ENCODE peak calls at places on chromosomes 13 and 19, in seven cellular contexts. One of them, this sample, is unnamed.
A peak's percentile ranks its signal among the peaks of the same experiment; 100 is the strongest.

GRCh38 chr19:1624458-1624857 is 19.2 kb upstream of the UQCR11 start:
- DNase-seq in epithelial cell of esophagus: peak; percentile 58
- DNase-seq in central memory CD4-positive, alpha-beta T cell: peak; percentile 25
- DNase-seq in amniotic stem cell: no peak
- DNase-seq in dorsolateral prefrontal cortex: no peak
- DNase-seq in activated T-helper 2 cell treated with anti-CD3 and anti-CD28 coated beads, Interferon-gamma antibody, Interleukin-2, Interleukin-4, amounts not matched to agents 10 μg/mL and 5 μg/mL and 100 μg/mL, durations not matched to agents 14 hours and 24 hours and 36 hours: peak; percentile 28
- DNase-seq in H9: peak; percentile 86
- DNase-seq in this sample: no peak

GRCh38 chr19:2960120-2960519 is 15.3 kb upstream of the ZNF77 start:
- DNase-seq in epithelial cell of esophagus: no peak
- DNase-seq in central memory CD4-positive, alpha-beta T cell: no peak
- DNase-seq in amniotic stem cell: no peak
- DNase-seq in dorsolateral prefrontal cortex: no peak
- DNase-seq in activated T-helper 2 cell treated with anti-CD3 and anti-CD28 coated beads, Interferon-gamma antibody, Interleukin-2, Interleukin-4, amounts not matched to agents 10 μg/mL and 5 μg/mL and 100 μg/mL, durations not matched to agents 14 hours and 24 hours and 36 hours: no peak
- DNase-seq in H9: no peak
- DNase-seq in this sample: no peak

GRCh38 chr19:34808566-34808965 is 35.6 kb upstream of the ZNF599 start:
- DNase-seq in epithelial cell of esophagus: peak; percentile 83
- DNase-seq in central memory CD4-positive, alpha-beta T cell: no peak
- DNase-seq in amniotic stem cell: peak; percentile 4
- DNase-seq in dorsolateral prefrontal cortex: no peak
- DNase-seq in activated T-helper 2 cell treated with anti-CD3 and anti-CD28 coated beads, Interferon-gamma antibody, Interleukin-2, Interleukin-4, amounts not matched to agents 10 μg/mL and 5 μg/mL and 100 μg/mL, durations not matched to agents 14 hours and 24 hours and 36 hours: no peak
- DNase-seq in H9: no peak
- DNase-seq in this sample: no peak

GRCh38 chr13:50654341-50654740 is 189.2 kb downstream of the DLEU7 start:
- DNase-seq in epithelial cell of esophagus: peak; percentile 62
- DNase-seq in central memory CD4-positive, alpha-beta T cell: no peak
- DNase-seq in amniotic stem cell: no peak
- DNase-seq in dorsolateral prefrontal cortex: no peak
- DNase-seq in activated T-helper 2 cell treated with anti-CD3 and anti-CD28 coated beads, Interferon-gamma antibody, Interleukin-2, Interleukin-4, amounts not matched to agents 10 μg/mL and 5 μg/mL and 100 μg/mL, durations not matched to agents 14 hours and 24 hours and 36 hours: no peak
- DNase-seq in H9: no peak
- DNase-seq in this sample: no peak

GRCh38 chr19:1690570-1691307 is 38.3 kb upstream of the TCF3 start:
- DNase-seq in epithelial cell of esophagus: peak; percentile 16
- DNase-seq in central memory CD4-positive, alpha-beta T cell: peak; percentile 38
- DNase-seq in amniotic stem cell: no peak
- DNase-seq in dorsolateral prefrontal cortex: no peak
- DNase-seq in activated T-helper 2 cell treated with anti-CD3 and anti-CD28 coated beads, Interferon-gamma antibody, Interleukin-2, Interleukin-4, amounts not matched to agents 10 μg/mL and 5 μg/mL and 100 μg/mL, durations not matched to agents 14 hours and 24 hours and 36 hours: peak; percentile 61
- DNase-seq in H9: peak; percentile 87
- DNase-seq in this sample: no peak

GRCh38 chr19:35248310-35249145 is at the start of gene LSR:
- DNase-seq in epithelial cell of esophagus: peak; percentile 96
- DNase-seq in central memory CD4-positive, alpha-beta T cell: peak; percentile 77
- DNase-seq in amniotic stem cell: no peak
- DNase-seq in dorsolateral prefrontal cortex: no peak
- DNase-seq in activated T-helper 2 cell treated with anti-CD3 and anti-CD28 coated beads, Interferon-gamma antibody, Interleukin-2, Interleukin-4, amounts not matched to agents 10 μg/mL and 5 μg/mL and 100 μg/mL, durations not matched to agents 14 hours and 24 hours and 36 hours: no peak
- DNase-seq in H9: peak; percentile 95
- DNase-seq in this sample: peak; percentile 96

GRCh38 chr13:76637651-76638111 is 248.5 kb downstream of the KCTD12 start:
- DNase-seq in epithelial cell of esophagus: no peak
- DNase-seq in central memory CD4-positive, alpha-beta T cell: no peak
- DNase-seq in amniotic stem cell: no peak
- DNase-seq in dorsolateral prefrontal cortex: no peak
- DNase-seq in activated T-helper 2 cell treated with anti-CD3 and anti-CD28 coated beads, Interferon-gamma antibody, Interleukin-2, Interleukin-4, amounts not matched to agents 10 μg/mL and 5 μg/mL and 100 μg/mL, durations not matched to agents 14 hours and 24 hours and 36 hours: no peak
- DNase-seq in H9: no peak
- DNase-seq in this sample: no peak

GRCh38 chr19:2055871-2056809 is 5.1 kb upstream of the MKNK2 start:
- DNase-seq in epithelial cell of esophagus: peak; percentile 51
- DNase-seq in central memory CD4-positive, alpha-beta T cell: no peak
- DNase-seq in amniotic stem cell: no peak
- DNase-seq in dorsolateral prefrontal cortex: no peak
- DNase-seq in activated T-helper 2 cell treated with anti-CD3 and anti-CD28 coated beads, Interferon-gamma antibody, Interleukin-2, Interleukin-4, amounts not matched to agents 10 μg/mL and 5 μg/mL and 100 μg/mL, durations not matched to agents 14 hours and 24 hours and 36 hours: no peak
- DNase-seq in H9: no peak
- DNase-seq in this sample: peak; percentile 80

GRCh38 chr19:35585844-35586243 is at the start of gene PMIS2:
- DNase-seq in epithelial cell of esophagus: no peak
- DNase-seq in central memory CD4-positive, alpha-beta T cell: no peak
- DNase-seq in amniotic stem cell: no peak
- DNase-seq in dorsolateral prefrontal cortex: no peak
- DNase-seq in activated T-helper 2 cell treated with anti-CD3 and anti-CD28 coated beads, Interferon-gamma antibody, Interleukin-2, Interleukin-4, amounts not matched to agents 10 μg/mL and 5 μg/mL and 100 μg/mL, durations not matched to agents 14 hours and 24 hours and 36 hours: no peak
- DNase-seq in H9: peak; percentile 65
- DNase-seq in this sample: no peak

GRCh38 chr13:28532226-28533048 is 37.5 kb upstream of the FLT1 start:
- DNase-seq in epithelial cell of esophagus: no peak
- DNase-seq in central memory CD4-positive, alpha-beta T cell: no peak
- DNase-seq in amniotic stem cell: no peak
- DNase-seq in dorsolateral prefrontal cortex: no peak
- DNase-seq in activated T-helper 2 cell treated with anti-CD3 and anti-CD28 coated beads, Interferon-gamma antibody, Interleukin-2, Interleukin-4, amounts not matched to agents 10 μg/mL and 5 μg/mL and 100 μg/mL, durations not matched to agents 14 hours and 24 hours and 36 hours: no peak
- DNase-seq in H9: peak; percentile 57
- DNase-seq in this sample: no peak

GRCh38 chr19:29013325-29013724 is 199.6 kb downstream of the UQCRFS1 start:
- DNase-seq in epithelial cell of esophagus: no peak
- DNase-seq in central memory CD4-positive, alpha-beta T cell: no peak
- DNase-seq in amniotic stem cell: no peak
- DNase-seq in dorsolateral prefrontal cortex: no peak
- DNase-seq in activated T-helper 2 cell treated with anti-CD3 and anti-CD28 coated beads, Interferon-gamma antibody, Interleukin-2, Interleukin-4, amounts not matched to agents 10 μg/mL and 5 μg/mL and 100 μg/mL, durations not matched to agents 14 hours and 24 hours and 36 hours: no peak
- DNase-seq in H9: peak; percentile 63
- DNase-seq in this sample: no peak

GRCh38 chr19:45994456-45994988 is 745 bp upstream of the CCDC61 start:
- DNase-seq in epithelial cell of esophagus: peak; percentile 49
- DNase-seq in central memory CD4-positive, alpha-beta T cell: no peak
- DNase-seq in amniotic stem cell: no peak
- DNase-seq in dorsolateral prefrontal cortex: no peak
- DNase-seq in activated T-helper 2 cell treated with anti-CD3 and anti-CD28 coated beads, Interferon-gamma antibody, Interleukin-2, Interleukin-4, amounts not matched to agents 10 μg/mL and 5 μg/mL and 100 μg/mL, durations not matched to agents 14 hours and 24 hours and 36 hours: no peak
- DNase-seq in H9: no peak
- DNase-seq in this sample: no peak

GRCh38 chr13:98083507-98083906 is 59.4 kb upstream of the FARP1 start:
- DNase-seq in epithelial cell of esophagus: peak; percentile 56
- DNase-seq in central memory CD4-positive, alpha-beta T cell: no peak
- DNase-seq in amniotic stem cell: peak; percentile 81
- DNase-seq in dorsolateral prefrontal cortex: no peak
- DNase-seq in activated T-helper 2 cell treated with anti-CD3 and anti-CD28 coated beads, Interferon-gamma antibody, Interleukin-2, Interleukin-4, amounts not matched to agents 10 μg/mL and 5 μg/mL and 100 μg/mL, durations not matched to agents 14 hours and 24 hours and 36 hours: no peak
- DNase-seq in H9: no peak
- DNase-seq in this sample: no peak

GRCh38 chr13:40626566-40626965 is 39.9 kb downstream of the FOXO1 start:
- DNase-seq in epithelial cell of esophagus: no peak
- DNase-seq in central memory CD4-positive, alpha-beta T cell: no peak
- DNase-seq in amniotic stem cell: no peak
- DNase-seq in dorsolateral prefrontal cortex: no peak
- DNase-seq in activated T-helper 2 cell treated with anti-CD3 and anti-CD28 coated beads, Interferon-gamma antibody, Interleukin-2, Interleukin-4, amounts not matched to agents 10 μg/mL and 5 μg/mL and 100 μg/mL, durations not matched to agents 14 hours and 24 hours and 36 hours: no peak
- DNase-seq in H9: no peak
- DNase-seq in this sample: no peak

GRCh38 chr19:34096020-34096915 is 76.0 kb upstream of the LSM14A start:
- DNase-seq in epithelial cell of esophagus: peak; percentile 61
- DNase-seq in central memory CD4-positive, alpha-beta T cell: peak; percentile 21
- DNase-seq in amniotic stem cell: peak; percentile 1
- DNase-seq in dorsolateral prefrontal cortex: no peak
- DNase-seq in activated T-helper 2 cell treated with anti-CD3 and anti-CD28 coated beads, Interferon-gamma antibody, Interleukin-2, Interleukin-4, amounts not matched to agents 10 μg/mL and 5 μg/mL and 100 μg/mL, durations not matched to agents 14 hours and 24 hours and 36 hours: no peak
- DNase-seq in H9: peak; percentile 46
- DNase-seq in this sample: no peak

GRCh38 chr19:21833733-21834132 is 2.2 kb downstream of the ZNF43 start:
- DNase-seq in epithelial cell of esophagus: no peak
- DNase-seq in central memory CD4-positive, alpha-beta T cell: no peak
- DNase-seq in amniotic stem cell: no peak
- DNase-seq in dorsolateral prefrontal cortex: no peak
- DNase-seq in activated T-helper 2 cell treated with anti-CD3 and anti-CD28 coated beads, Interferon-gamma antibody, Interleukin-2, Interleukin-4, amounts not matched to agents 10 μg/mL and 5 μg/mL and 100 μg/mL, durations not matched to agents 14 hours and 24 hours and 36 hours: no peak
- DNase-seq in H9: no peak
- DNase-seq in this sample: no peak

GRCh38 chr13:54241719-54242118 is 1213.1 kb downstream of the OLFM4 start:
- DNase-seq in epithelial cell of esophagus: peak; percentile 29
- DNase-seq in central memory CD4-positive, alpha-beta T cell: no peak
- DNase-seq in amniotic stem cell: no peak
- DNase-seq in dorsolateral prefrontal cortex: no peak
- DNase-seq in activated T-helper 2 cell treated with anti-CD3 and anti-CD28 coated beads, Interferon-gamma antibody, Interleukin-2, Interleukin-4, amounts not matched to agents 10 μg/mL and 5 μg/mL and 100 μg/mL, durations not matched to agents 14 hours and 24 hours and 36 hours: no peak
- DNase-seq in H9: no peak
- DNase-seq in this sample: no peak

GRCh38 chr13:95087746-95088305 is 213.4 kb downstream of the ABCC4 start:
- DNase-seq in epithelial cell of esophagus: peak; percentile 71
- DNase-seq in central memory CD4-positive, alpha-beta T cell: no peak
- DNase-seq in amniotic stem cell: no peak
- DNase-seq in dorsolateral prefrontal cortex: no peak
- DNase-seq in activated T-helper 2 cell treated with anti-CD3 and anti-CD28 coated beads, Interferon-gamma antibody, Interleukin-2, Interleukin-4, amounts not matched to agents 10 μg/mL and 5 μg/mL and 100 μg/mL, durations not matched to agents 14 hours and 24 hours and 36 hours: no peak
- DNase-seq in H9: no peak
- DNase-seq in this sample: no peak

GRCh38 chr13:58994778-58995177 is 1169.0 kb downstream of the DIAPH3 start:
- DNase-seq in epithelial cell of esophagus: peak; percentile 8
- DNase-seq in central memory CD4-positive, alpha-beta T cell: no peak
- DNase-seq in amniotic stem cell: no peak
- DNase-seq in dorsolateral prefrontal cortex: no peak
- DNase-seq in activated T-helper 2 cell treated with anti-CD3 and anti-CD28 coated beads, Interferon-gamma antibody, Interleukin-2, Interleukin-4, amounts not matched to agents 10 μg/mL and 5 μg/mL and 100 μg/mL, durations not matched to agents 14 hours and 24 hours and 36 hours: no peak
- DNase-seq in H9: no peak
- DNase-seq in this sample: no peak

GRCh38 chr19:49085868-49086232 is 599 bp downstream of the SNRNP70 start:
- DNase-seq in epithelial cell of esophagus: no peak
- DNase-seq in central memory CD4-positive, alpha-beta T cell: no peak
- DNase-seq in amniotic stem cell: no peak
- DNase-seq in dorsolateral prefrontal cortex: no peak
- DNase-seq in activated T-helper 2 cell treated with anti-CD3 and anti-CD28 coated beads, Interferon-gamma antibody, Interleukin-2, Interleukin-4, amounts not matched to agents 10 μg/mL and 5 μg/mL and 100 μg/mL, durations not matched to agents 14 hours and 24 hours and 36 hours: no peak
- DNase-seq in H9: no peak
- DNase-seq in this sample: no peak

GRCh38 chr13:68927387-68928026 is 1180.1 kb upstream of the ATXN8OS start:
- DNase-seq in epithelial cell of esophagus: peak; percentile 60
- DNase-seq in central memory CD4-positive, alpha-beta T cell: no peak
- DNase-seq in amniotic stem cell: no peak
- DNase-seq in dorsolateral prefrontal cortex: no peak
- DNase-seq in activated T-helper 2 cell treated with anti-CD3 and anti-CD28 coated beads, Interferon-gamma antibody, Interleukin-2, Interleukin-4, amounts not matched to agents 10 μg/mL and 5 μg/mL and 100 μg/mL, durations not matched to agents 14 hours and 24 hours and 36 hours: no peak
- DNase-seq in H9: peak; percentile 78
- DNase-seq in this sample: no peak

GRCh38 chr13:29754486-29754806 is 96.0 kb downstream of the UBL3 start:
- DNase-seq in epithelial cell of esophagus: peak; percentile 24
- DNase-seq in central memory CD4-positive, alpha-beta T cell: no peak
- DNase-seq in amniotic stem cell: no peak
- DNase-seq in dorsolateral prefrontal cortex: no peak
- DNase-seq in activated T-helper 2 cell treated with anti-CD3 and anti-CD28 coated beads, Interferon-gamma antibody, Interleukin-2, Interleukin-4, amounts not matched to agents 10 μg/mL and 5 μg/mL and 100 μg/mL, durations not matched to agents 14 hours and 24 hours and 36 hours: no peak
- DNase-seq in H9: peak; percentile 69
- DNase-seq in this sample: no peak

GRCh38 chr13:51721485-51721884 is 82.5 kb downstream of the DHRS12 start:
- DNase-seq in epithelial cell of esophagus: no peak
- DNase-seq in central memory CD4-positive, alpha-beta T cell: no peak
- DNase-seq in amniotic stem cell: no peak
- DNase-seq in dorsolateral prefrontal cortex: no peak
- DNase-seq in activated T-helper 2 cell treated with anti-CD3 and anti-CD28 coated beads, Interferon-gamma antibody, Interleukin-2, Interleukin-4, amounts not matched to agents 10 μg/mL and 5 μg/mL and 100 μg/mL, durations not matched to agents 14 hours and 24 hours and 36 hours: no peak
- DNase-seq in H9: no peak
- DNase-seq in this sample: peak; percentile 48

GRCh38 chr13:49898792-49899191 is 37.3 kb downstream of the SPRYD7 start:
- DNase-seq in epithelial cell of esophagus: no peak
- DNase-seq in central memory CD4-positive, alpha-beta T cell: no peak
- DNase-seq in amniotic stem cell: no peak
- DNase-seq in dorsolateral prefrontal cortex: no peak
- DNase-seq in activated T-helper 2 cell treated with anti-CD3 and anti-CD28 coated beads, Interferon-gamma antibody, Interleukin-2, Interleukin-4, amounts not matched to agents 10 μg/mL and 5 μg/mL and 100 μg/mL, durations not matched to agents 14 hours and 24 hours and 36 hours: no peak
- DNase-seq in H9: no peak
- DNase-seq in this sample: no peak

GRCh38 chr19:6286676-6287075 is 6.9 kb upstream of the MLLT1 start:
- DNase-seq in epithelial cell of esophagus: no peak
- DNase-seq in central memory CD4-positive, alpha-beta T cell: no peak
- DNase-seq in amniotic stem cell: no peak
- DNase-seq in dorsolateral prefrontal cortex: no peak
- DNase-seq in activated T-helper 2 cell treated with anti-CD3 and anti-CD28 coated beads, Interferon-gamma antibody, Interleukin-2, Interleukin-4, amounts not matched to agents 10 μg/mL and 5 μg/mL and 100 μg/mL, durations not matched to agents 14 hours and 24 hours and 36 hours: no peak
- DNase-seq in H9: no peak
- DNase-seq in this sample: no peak

GRCh38 chr13:72435251-72435650 is 292.2 kb downstream of the MZT1 start:
- DNase-seq in epithelial cell of esophagus: no peak
- DNase-seq in central memory CD4-positive, alpha-beta T cell: no peak
- DNase-seq in amniotic stem cell: no peak
- DNase-seq in dorsolateral prefrontal cortex: no peak
- DNase-seq in activated T-helper 2 cell treated with anti-CD3 and anti-CD28 coated beads, Interferon-gamma antibody, Interleukin-2, Interleukin-4, amounts not matched to agents 10 μg/mL and 5 μg/mL and 100 μg/mL, durations not matched to agents 14 hours and 24 hours and 36 hours: no peak
- DNase-seq in H9: no peak
- DNase-seq in this sample: no peak

GRCh38 chr13:32056316-32056715 is 24.7 kb downstream of the FRY start:
- DNase-seq in epithelial cell of esophagus: no peak
- DNase-seq in central memory CD4-positive, alpha-beta T cell: no peak
- DNase-seq in amniotic stem cell: no peak
- DNase-seq in dorsolateral prefrontal cortex: no peak
- DNase-seq in activated T-helper 2 cell treated with anti-CD3 and anti-CD28 coated beads, Interferon-gamma antibody, Interleukin-2, Interleukin-4, amounts not matched to agents 10 μg/mL and 5 μg/mL and 100 μg/mL, durations not matched to agents 14 hours and 24 hours and 36 hours: no peak
- DNase-seq in H9: no peak
- DNase-seq in this sample: no peak

GRCh38 chr13:49220035-49220855 is at the start of gene MLNR:
- DNase-seq in epithelial cell of esophagus: peak; percentile 38
- DNase-seq in central memory CD4-positive, alpha-beta T cell: peak; percentile 31
- DNase-seq in amniotic stem cell: no peak
- DNase-seq in dorsolateral prefrontal cortex: no peak
- DNase-seq in activated T-helper 2 cell treated with anti-CD3 and anti-CD28 coated beads, Interferon-gamma antibody, Interleukin-2, Interleukin-4, amounts not matched to agents 10 μg/mL and 5 μg/mL and 100 μg/mL, durations not matched to agents 14 hours and 24 hours and 36 hours: peak; percentile 22
- DNase-seq in H9: peak; percentile 76
- DNase-seq in this sample: no peak

GRCh38 chr19:11422163-11423068 is 3.3 kb upstream of the RGL3 start:
- DNase-seq in epithelial cell of esophagus: peak; percentile 94
- DNase-seq in central memory CD4-positive, alpha-beta T cell: peak; percentile 64
- DNase-seq in amniotic stem cell: no peak
- DNase-seq in dorsolateral prefrontal cortex: peak; percentile 50
- DNase-seq in activated T-helper 2 cell treated with anti-CD3 and anti-CD28 coated beads, Interferon-gamma antibody, Interleukin-2, Interleukin-4, amounts not matched to agents 10 μg/mL and 5 μg/mL and 100 μg/mL, durations not matched to agents 14 hours and 24 hours and 36 hours: peak; percentile 73
- DNase-seq in H9: peak; percentile 99
- DNase-seq in this sample: peak; percentile 82

GRCh38 chr13:31090096-31090495 is 71.6 kb downstream of the HSPH1 start:
- DNase-seq in epithelial cell of esophagus: no peak
- DNase-seq in central memory CD4-positive, alpha-beta T cell: no peak
- DNase-seq in amniotic stem cell: no peak
- DNase-seq in dorsolateral prefrontal cortex: no peak
- DNase-seq in activated T-helper 2 cell treated with anti-CD3 and anti-CD28 coated beads, Interferon-gamma antibody, Interleukin-2, Interleukin-4, amounts not matched to agents 10 μg/mL and 5 μg/mL and 100 μg/mL, durations not matched to agents 14 hours and 24 hours and 36 hours: no peak
- DNase-seq in H9: no peak
- DNase-seq in this sample: no peak

GRCh38 chr19:41322451-41322850 is 12.5 kb downstream of the CCDC97 start:
- DNase-seq in epithelial cell of esophagus: no peak
- DNase-seq in central memory CD4-positive, alpha-beta T cell: no peak
- DNase-seq in amniotic stem cell: no peak
- DNase-seq in dorsolateral prefrontal cortex: no peak
- DNase-seq in activated T-helper 2 cell treated with anti-CD3 and anti-CD28 coated beads, Interferon-gamma antibody, Interleukin-2, Interleukin-4, amounts not matched to agents 10 μg/mL and 5 μg/mL and 100 μg/mL, durations not matched to agents 14 hours and 24 hours and 36 hours: no peak
- DNase-seq in H9: no peak
- DNase-seq in this sample: peak; percentile 43

GRCh38 chr19:51026554-51026831 is at the start of gene KLK11:
- DNase-seq in epithelial cell of esophagus: no peak
- DNase-seq in central memory CD4-positive, alpha-beta T cell: no peak
- DNase-seq in amniotic stem cell: no peak
- DNase-seq in dorsolateral prefrontal cortex: no peak
- DNase-seq in activated T-helper 2 cell treated with anti-CD3 and anti-CD28 coated beads, Interferon-gamma antibody, Interleukin-2, Interleukin-4, amounts not matched to agents 10 μg/mL and 5 μg/mL and 100 μg/mL, durations not matched to agents 14 hours and 24 hours and 36 hours: no peak
- DNase-seq in H9: no peak
- DNase-seq in this sample: peak; percentile 70

GRCh38 chr13:103539265-103539664 is 473.0 kb upstream of the SLC10A2 start:
- DNase-seq in epithelial cell of esophagus: no peak
- DNase-seq in central memory CD4-positive, alpha-beta T cell: no peak
- DNase-seq in amniotic stem cell: no peak
- DNase-seq in dorsolateral prefrontal cortex: no peak
- DNase-seq in activated T-helper 2 cell treated with anti-CD3 and anti-CD28 coated beads, Interferon-gamma antibody, Interleukin-2, Interleukin-4, amounts not matched to agents 10 μg/mL and 5 μg/mL and 100 μg/mL, durations not matched to agents 14 hours and 24 hours and 36 hours: no peak
- DNase-seq in H9: peak; percentile 37
- DNase-seq in this sample: no peak

GRCh38 chr19:29964171-29964570 is 22.1 kb downstream of the URI1 start:
- DNase-seq in epithelial cell of esophagus: no peak
- DNase-seq in central memory CD4-positive, alpha-beta T cell: no peak
- DNase-seq in amniotic stem cell: no peak
- DNase-seq in dorsolateral prefrontal cortex: no peak
- DNase-seq in activated T-helper 2 cell treated with anti-CD3 and anti-CD28 coated beads, Interferon-gamma antibody, Interleukin-2, Interleukin-4, amounts not matched to agents 10 μg/mL and 5 μg/mL and 100 μg/mL, durations not matched to agents 14 hours and 24 hours and 36 hours: no peak
- DNase-seq in H9: no peak
- DNase-seq in this sample: no peak

GRCh38 chr19:11453468-11454341 is 18.3 kb downstream of the PRKCSH start:
- DNase-seq in epithelial cell of esophagus: no peak
- DNase-seq in central memory CD4-positive, alpha-beta T cell: no peak
- DNase-seq in amniotic stem cell: no peak
- DNase-seq in dorsolateral prefrontal cortex: no peak
- DNase-seq in activated T-helper 2 cell treated with anti-CD3 and anti-CD28 coated beads, Interferon-gamma antibody, Interleukin-2, Interleukin-4, amounts not matched to agents 10 μg/mL and 5 μg/mL and 100 μg/mL, durations not matched to agents 14 hours and 24 hours and 36 hours: no peak
- DNase-seq in H9: no peak
- DNase-seq in this sample: no peak

GRCh38 chr13:113947321-113948033 is 26.4 kb downstream of the C13orf46 start:
- DNase-seq in epithelial cell of esophagus: peak; percentile 64
- DNase-seq in central memory CD4-positive, alpha-beta T cell: no peak
- DNase-seq in amniotic stem cell: no peak
- DNase-seq in dorsolateral prefrontal cortex: peak; percentile 70
- DNase-seq in activated T-helper 2 cell treated with anti-CD3 and anti-CD28 coated beads, Interferon-gamma antibody, Interleukin-2, Interleukin-4, amounts not matched to agents 10 μg/mL and 5 μg/mL and 100 μg/mL, durations not matched to agents 14 hours and 24 hours and 36 hours: no peak
- DNase-seq in H9: peak; percentile 49
- DNase-seq in this sample: peak; percentile 55

GRCh38 chr13:93225610-93226009 is 997 bp upstream of the GPC6 start:
- DNase-seq in epithelial cell of esophagus: peak; percentile 78
- DNase-seq in central memory CD4-positive, alpha-beta T cell: no peak
- DNase-seq in amniotic stem cell: no peak
- DNase-seq in dorsolateral prefrontal cortex: no peak
- DNase-seq in activated T-helper 2 cell treated with anti-CD3 and anti-CD28 coated beads, Interferon-gamma antibody, Interleukin-2, Interleukin-4, amounts not matched to agents 10 μg/mL and 5 μg/mL and 100 μg/mL, durations not matched to agents 14 hours and 24 hours and 36 hours: no peak
- DNase-seq in H9: no peak
- DNase-seq in this sample: no peak

This sample was measured in pancreas.